ENCODE peak calls at places on chromosomes 5 and 9, in four cellular contexts. One of them, this sample, is unnamed.

GRCh38 chr5:100726116-100726515 is 177.0 kb downstream of the ST8SIA4 start:
- DNase-seq in GM12878: no peak
- DNase-seq in HL-60: no peak
- DNase-seq in K562: no peak
- DNase-seq in this sample: no peak

GRCh38 chr5:143887302-143887638 is 75.3 kb downstream of the HMHB1 start:
- DNase-seq in HL-60: peak
- DNase-seq in GM12878: no peak
- DNase-seq in K562: no peak
- DNase-seq in this sample: no peak

GRCh38 chr9:134488251-134488900 is 153.2 kb upstream of the COL5A1 start:
- DNase-seq in HL-60: no peak
- DNase-seq in GM12878: no peak
- DNase-seq in K562: no peak
- DNase-seq in this sample: no peak

GRCh38 chr9:81492710-81493447 is 196.5 kb downstream of the TLE1 start:
- DNase-seq in GM12878: no peak
- DNase-seq in K562: no peak
- DNase-seq in HL-60: no peak
- DNase-seq in this sample: no peak

GRCh38 chr5:120769291-120769872 is 305.3 kb downstream of the PRR16 start:
- DNase-seq in GM12878: no peak
- DNase-seq in K562: no peak
- DNase-seq in HL-60: no peak
- DNase-seq in this sample: no peak

GRCh38 chr5:177565046-177565445 is 10.7 kb upstream of the FAM193B start:
- DNase-seq in GM12878: no peak
- DNase-seq in HL-60: no peak
- DNase-seq in K562: no peak
- DNase-seq in this sample: no peak

GRCh38 chr5:112228672-112229071 is 190.4 kb downstream of the EPB41L4A start:
- DNase-seq in K562: no peak
- DNase-seq in GM12878: no peak
- DNase-seq in HL-60: peak
- DNase-seq in this sample: no peak

GRCh38 chr9:88767504-88767790 is 223.8 kb upstream of the S1PR3 start:
- DNase-seq in HL-60: no peak
- DNase-seq in GM12878: no peak
- DNase-seq in K562: no peak
- DNase-seq in this sample: no peak

GRCh38 chr9:91062281-91062680 is 260.7 kb downstream of the SYK start:
- DNase-seq in GM12878: no peak
- DNase-seq in K562: no peak
- DNase-seq in HL-60: no peak
- DNase-seq in this sample: no peak

GRCh38 chr9:84170521-84171141 is 169.9 kb downstream of the SLC28A3 start:
- DNase-seq in GM12878: no peak
- DNase-seq in HL-60: no peak
- DNase-seq in K562: peak
- DNase-seq in this sample: no peak

GRCh38 chr9:107260437-107261081 is 22.5 kb upstream of the RAD23B start:
- DNase-seq in HL-60: peak
- DNase-seq in GM12878: peak
- DNase-seq in K562: no peak
- DNase-seq in this sample: peak

GRCh38 chr9:14198544-14199510 is 115.1 kb downstream of the NFIB start:
- DNase-seq in GM12878: no peak
- DNase-seq in HL-60: no peak
- DNase-seq in K562: no peak
- DNase-seq in this sample: no peak

GRCh38 chr5:108084105-108084504 is 297.8 kb downstream of the FBXL17 start:
- DNase-seq in K562: no peak
- DNase-seq in GM12878: no peak
- DNase-seq in HL-60: no peak
- DNase-seq in this sample: no peak

GRCh38 chr5:123344819-123345426 is 78.3 kb downstream of the CEP120 start:
- DNase-seq in K562: no peak
- DNase-seq in GM12878: no peak
- DNase-seq in HL-60: no peak
- DNase-seq in this sample: no peak

GRCh38 chr9:130765135-130766030 is 69.7 kb upstream of the ABL1 start:
- DNase-seq in HL-60: no peak
- DNase-seq in K562: no peak
- DNase-seq in GM12878: peak
- DNase-seq in this sample: peak
- TF ChIP-seq SPI1 in HL-60: no peak
- TF ChIP-seq SPI1 in K562: no peak
- TF ChIP-seq SPI1 in GM12878: peak
- TF ChIP-seq SPI1 in this sample: peak

GRCh38 chr5:88049156-88049555 is 219.5 kb downstream of the TMEM161B start:
- DNase-seq in HL-60: no peak
- DNase-seq in K562: no peak
- DNase-seq in GM12878: no peak
- DNase-seq in this sample: no peak
- TF ChIP-seq SPI1 in HL-60: no peak
- TF ChIP-seq SPI1 in K562: no peak
- TF ChIP-seq SPI1 in GM12878: no peak
- TF ChIP-seq SPI1 in this sample: no peak

DNA sequence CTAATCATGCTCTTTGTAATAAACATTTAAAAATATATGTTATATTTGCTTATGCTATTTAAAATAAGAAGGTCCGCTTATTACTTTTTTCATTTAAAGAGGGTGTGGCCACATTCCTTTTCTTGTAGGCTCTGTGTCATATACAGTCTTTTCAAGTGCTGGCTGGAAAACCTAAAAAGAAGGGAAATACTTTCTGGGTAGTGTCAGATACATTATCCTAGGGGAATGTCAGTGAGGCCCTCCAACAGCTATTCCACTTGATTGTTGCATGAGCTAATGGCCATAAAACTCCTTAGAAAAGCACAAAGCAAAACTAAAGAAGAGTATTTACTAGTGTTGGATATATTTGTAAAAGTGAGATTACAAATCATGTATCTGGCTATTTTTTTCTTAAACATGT is 780 bp downstream of the ANXA1 start:
- DNase-seq in GM12878: no peak
- DNase-seq in K562: no peak
- DNase-seq in HL-60: no peak
- DNase-seq in this sample: no peak
- TF ChIP-seq SPI1 in GM12878: no peak
- TF ChIP-seq SPI1 in K562: no peak
- TF ChIP-seq SPI1 in HL-60: no peak
- TF ChIP-seq SPI1 in this sample: no peak

DNA sequence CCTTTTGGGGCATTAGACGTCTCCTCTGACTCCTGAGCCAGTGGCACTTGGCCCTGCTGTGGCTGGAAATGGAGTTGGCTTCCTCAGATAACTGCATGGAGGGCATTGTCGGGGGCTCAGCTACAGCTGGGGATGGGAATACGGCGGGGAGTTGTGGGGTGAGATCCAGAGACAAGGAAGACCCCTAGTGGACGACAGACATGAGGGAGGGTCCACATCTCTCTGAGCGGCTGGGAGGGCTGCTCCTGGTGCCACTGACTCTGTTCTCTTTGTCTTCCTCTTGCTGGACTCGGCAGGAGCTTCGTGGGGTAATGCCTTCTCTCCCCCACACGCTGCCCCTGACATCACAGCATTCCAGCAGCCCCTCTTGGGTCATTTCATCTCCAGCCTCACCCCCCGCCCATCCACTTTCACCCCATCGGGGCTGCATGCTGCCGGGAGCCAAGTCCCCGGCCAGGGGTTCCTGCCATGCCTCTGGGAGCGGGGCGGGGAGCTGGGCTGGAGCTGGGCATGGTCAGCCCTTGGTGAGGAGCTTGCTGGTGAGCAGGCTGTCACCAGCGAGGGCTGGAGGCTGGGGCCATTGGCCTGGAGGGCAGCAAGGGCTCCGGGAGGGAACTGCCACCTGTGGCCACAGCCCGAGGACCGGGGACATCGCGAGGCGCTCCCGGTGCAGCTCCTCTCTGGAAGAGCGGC is 172.3 kb downstream of the CACNA1B start:
- DNase-seq in K562: no peak
- DNase-seq in HL-60: no peak
- DNase-seq in GM12878: no peak
- DNase-seq in this sample: no peak
- TF ChIP-seq SPI1 in K562: no peak
- TF ChIP-seq SPI1 in HL-60: no peak
- TF ChIP-seq SPI1 in GM12878: no peak
- TF ChIP-seq SPI1 in this sample: no peak

GRCh38 chr5:135308752-135309151 is 90.3 kb downstream of the MACROH2A1 start:
- DNase-seq in HL-60: no peak
- DNase-seq in GM12878: no peak
- DNase-seq in K562: no peak
- DNase-seq in this sample: no peak

GRCh38 chr5:135310328-135310989 is 88.6 kb downstream of the MACROH2A1 start:
- DNase-seq in HL-60: no peak
- DNase-seq in K562: no peak
- DNase-seq in GM12878: no peak
- DNase-seq in this sample: no peak

GRCh38 chr5:135308245-135308644 is 90.8 kb downstream of the MACROH2A1 start:
- DNase-seq in GM12878: no peak
- DNase-seq in HL-60: no peak
- DNase-seq in K562: no peak
- DNase-seq in this sample: no peak

GRCh38 chr5:135307143-135307903 is 91.7 kb downstream of the MACROH2A1 start:
- DNase-seq in GM12878: no peak
- DNase-seq in K562: no peak
- DNase-seq in HL-60: no peak
- DNase-seq in this sample: no peak

GRCh38 chr5:135309391-135310327 is 89.4 kb downstream of the MACROH2A1 start:
- DNase-seq in HL-60: no peak
- DNase-seq in GM12878: no peak
- DNase-seq in K562: no peak
- DNase-seq in this sample: no peak
- TF ChIP-seq SPI1 in HL-60: no peak
- TF ChIP-seq SPI1 in GM12878: no peak
- TF ChIP-seq SPI1 in K562: no peak
- TF ChIP-seq SPI1 in this sample: no peak

GRCh38 chr5:89994266-89994665 is 415.3 kb downstream of the CETN3 start:
- DNase-seq in GM12878: no peak
- DNase-seq in K562: no peak
- DNase-seq in HL-60: no peak
- DNase-seq in this sample: no peak
- TF ChIP-seq SPI1 in GM12878: no peak
- TF ChIP-seq SPI1 in K562: no peak
- TF ChIP-seq SPI1 in HL-60: no peak
- TF ChIP-seq SPI1 in this sample: no peak

GRCh38 chr5:168661593-168662485 is 82.7 kb upstream of the PANK3 start:
- DNase-seq in GM12878: no peak
- DNase-seq in HL-60: no peak
- DNase-seq in K562: no peak
- DNase-seq in this sample: no peak
- TF ChIP-seq SPI1 in GM12878: no peak
- TF ChIP-seq SPI1 in HL-60: no peak
- TF ChIP-seq SPI1 in K562: no peak
- TF ChIP-seq SPI1 in this sample: no peak

GRCh38 chr5:109931049-109931448 is 241.3 kb downstream of the MAN2A1 start:
- DNase-seq in GM12878: no peak
- DNase-seq in HL-60: no peak
- DNase-seq in K562: no peak
- DNase-seq in this sample: no peak
- TF ChIP-seq SPI1 in GM12878: no peak
- TF ChIP-seq SPI1 in HL-60: no peak
- TF ChIP-seq SPI1 in K562: no peak
- TF ChIP-seq SPI1 in this sample: no peak

DNA sequence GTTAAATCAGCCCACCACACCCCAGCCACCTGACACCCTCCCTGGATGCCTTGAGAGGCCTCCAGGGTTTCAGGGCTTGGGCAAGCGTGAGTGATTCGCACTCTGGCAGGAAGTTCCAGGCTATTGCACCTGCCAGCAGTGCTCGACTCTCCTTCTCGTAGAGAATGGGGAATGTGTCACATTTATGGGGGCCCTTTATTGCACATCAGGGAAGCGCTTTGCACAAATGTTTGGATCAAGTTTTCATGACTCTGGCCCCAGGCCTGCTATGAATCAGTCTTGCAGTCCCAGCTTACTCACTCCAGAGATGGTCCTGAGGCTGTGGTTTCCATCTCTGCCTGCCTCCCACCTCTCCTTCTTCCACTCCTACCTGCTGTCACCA is 66.1 kb upstream of the ADRA1B start:
- DNase-seq in K562: no peak
- DNase-seq in GM12878: no peak
- DNase-seq in HL-60: no peak
- DNase-seq in this sample: no peak
- TF ChIP-seq SPI1 in K562: no peak
- TF ChIP-seq SPI1 in GM12878: no peak
- TF ChIP-seq SPI1 in HL-60: no peak
- TF ChIP-seq SPI1 in this sample: no peak

DNA sequence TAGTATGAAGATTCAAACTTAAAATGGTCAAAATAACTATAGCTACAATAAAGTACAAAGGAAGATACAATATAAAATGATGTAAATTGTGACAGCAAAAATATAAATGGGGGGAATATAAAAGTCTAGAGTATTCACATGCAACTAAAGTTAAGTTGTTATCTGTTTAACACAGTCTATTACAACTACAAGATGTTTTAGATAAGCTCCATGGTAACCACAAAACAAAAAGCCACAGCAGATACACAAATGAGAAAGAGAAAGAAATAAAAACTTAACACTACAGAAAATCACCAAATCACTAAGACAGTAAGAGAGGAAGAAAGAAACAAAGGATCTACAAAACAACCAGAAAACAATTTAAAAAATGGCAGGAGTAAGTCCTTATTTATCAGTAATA is 17.0 kb upstream of the SH3TC2 start:
- DNase-seq in HL-60: no peak
- DNase-seq in K562: no peak
- DNase-seq in GM12878: no peak
- DNase-seq in this sample: no peak
- TF ChIP-seq SPI1 in HL-60: no peak
- TF ChIP-seq SPI1 in K562: no peak
- TF ChIP-seq SPI1 in GM12878: no peak
- TF ChIP-seq SPI1 in this sample: no peak